ENCODE peak calls at places on chromosome X, in five cellular contexts. One of them, this sample, is unnamed.

GRCh38 chrX:28120076-28120475 is 138.8 kb upstream of the DCAF8L1 start:
- DNase-seq in brain microvascular endothelial cell: no peak
- DNase-seq in tibial artery: no peak
- DNase-seq in gastrocnemius medialis: no peak
- DNase-seq in GM06990: no peak
- DNase-seq in this sample: no peak

GRCh38 chrX:34521563-34521962 is 135.5 kb downstream of the TMEM47 start:
- DNase-seq in brain microvascular endothelial cell: no peak
- DNase-seq in tibial artery: no peak
- DNase-seq in gastrocnemius medialis: no peak
- DNase-seq in GM06990: no peak
- DNase-seq in this sample: no peak

GRCh38 chrX:11890843-11891514 is 132.9 kb downstream of the MSL3 start:
- DNase-seq in brain microvascular endothelial cell: no peak
- DNase-seq in tibial artery: peak
- DNase-seq in gastrocnemius medialis: peak
- DNase-seq in GM06990: no peak
- DNase-seq in this sample: no peak

GRCh38 chrX:148133099-148133725 is 152.1 kb downstream of the FMR1NB start:
- DNase-seq in brain microvascular endothelial cell: no peak
- DNase-seq in tibial artery: no peak
- DNase-seq in gastrocnemius medialis: no peak
- DNase-seq in GM06990: no peak
- DNase-seq in this sample: no peak

GRCh38 chrX:154481911-154482601 is 3.0 kb upstream of the LAGE3 start:
- DNase-seq in brain microvascular endothelial cell: no peak
- DNase-seq in tibial artery: no peak
- DNase-seq in gastrocnemius medialis: no peak
- DNase-seq in GM06990: no peak
- DNase-seq in this sample: peak

GRCh38 chrX:44415639-44416386 is 72.3 kb upstream of the EFHC2 start:
- DNase-seq in brain microvascular endothelial cell: no peak
- DNase-seq in tibial artery: no peak
- DNase-seq in gastrocnemius medialis: no peak
- DNase-seq in GM06990: no peak
- DNase-seq in this sample: no peak

GRCh38 chrX:153494541-153495361 is at the start of gene BGN:
- DNase-seq in brain microvascular endothelial cell: no peak
- DNase-seq in tibial artery: peak
- DNase-seq in gastrocnemius medialis: no peak
- DNase-seq in GM06990: no peak
- DNase-seq in this sample: no peak

GRCh38 chrX:15724911-15725310 is 13.2 kb upstream of the CA5B start:
- DNase-seq in brain microvascular endothelial cell: no peak
- DNase-seq in tibial artery: no peak
- DNase-seq in gastrocnemius medialis: no peak
- DNase-seq in GM06990: no peak
- DNase-seq in this sample: no peak

GRCh38 chrX:135389717-135390116 is 32.0 kb upstream of the SMIM10L2A start:
- DNase-seq in brain microvascular endothelial cell: no peak
- DNase-seq in tibial artery: no peak
- DNase-seq in gastrocnemius medialis: no peak
- DNase-seq in GM06990: no peak
- DNase-seq in this sample: no peak

GRCh38 chrX:14026121-14026520 is 3.6 kb downstream of the GEMIN8 start:
- DNase-seq in brain microvascular endothelial cell: no peak
- DNase-seq in tibial artery: no peak
- DNase-seq in gastrocnemius medialis: no peak
- DNase-seq in GM06990: no peak
- DNase-seq in this sample: no peak

GRCh38 chrX:17359500-17359899 is 15.5 kb upstream of the NHS start:
- DNase-seq in brain microvascular endothelial cell: no peak
- DNase-seq in tibial artery: no peak
- DNase-seq in gastrocnemius medialis: no peak
- DNase-seq in GM06990: no peak
- DNase-seq in this sample: no peak

GRCh38 chrX:57286507-57287251 is at the start of gene FAAH2:
- DNase-seq in brain microvascular endothelial cell: no peak
- DNase-seq in tibial artery: no peak
- DNase-seq in gastrocnemius medialis: no peak
- DNase-seq in GM06990: peak
- DNase-seq in this sample: no peak

GRCh38 chrX:57285001-57285400 is 1.5 kb upstream of the FAAH2 start:
- DNase-seq in brain microvascular endothelial cell: no peak
- DNase-seq in tibial artery: no peak
- DNase-seq in gastrocnemius medialis: no peak
- DNase-seq in GM06990: no peak
- DNase-seq in this sample: no peak

DNA sequence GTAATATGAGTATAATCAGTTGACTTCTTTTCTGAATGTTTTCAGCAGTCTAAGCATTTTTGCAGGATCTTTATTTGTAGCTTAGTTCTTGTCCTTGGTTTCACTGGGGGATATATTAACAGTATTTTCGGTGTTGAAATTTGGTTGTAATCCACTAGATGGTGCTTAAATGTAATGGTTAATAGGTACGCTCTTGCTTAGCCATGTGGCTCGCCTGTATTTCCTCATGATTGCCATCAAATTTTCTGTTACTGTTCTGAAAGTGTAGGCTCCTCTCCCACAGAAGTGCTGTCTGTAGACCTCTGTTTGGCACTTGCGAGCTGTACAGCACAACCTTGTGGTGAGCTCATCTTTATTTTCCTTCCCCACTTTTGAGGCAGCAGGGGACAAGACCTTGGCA is 3.9 kb upstream of the FAAH2 start:
- DNase-seq in brain microvascular endothelial cell: no peak
- DNase-seq in tibial artery: no peak
- DNase-seq in gastrocnemius medialis: no peak
- DNase-seq in GM06990: no peak
- DNase-seq in this sample: no peak
- TF ChIP-seq CTCF in brain microvascular endothelial cell: no peak
- TF ChIP-seq CTCF in tibial artery: no peak
- TF ChIP-seq CTCF in gastrocnemius medialis: no peak
- TF ChIP-seq CTCF in GM06990: no peak
- TF ChIP-seq CTCF in this sample: no peak

DNA sequence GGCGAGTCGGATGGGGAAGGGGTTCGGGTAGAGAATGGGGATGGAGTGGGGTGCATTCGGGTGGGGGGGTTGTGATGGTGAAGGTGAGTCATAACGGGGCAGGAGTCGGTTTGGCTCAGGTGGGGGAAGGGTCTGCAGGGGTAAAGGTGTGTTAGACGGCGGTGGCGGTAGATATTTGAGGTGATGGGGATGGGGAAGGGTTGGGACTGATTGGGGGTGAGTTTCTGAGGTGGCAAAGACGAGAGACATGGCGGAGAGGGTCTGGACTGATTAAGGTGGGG is 738 bp downstream of the SYP start:
- DNase-seq in brain microvascular endothelial cell: no peak
- DNase-seq in tibial artery: no peak
- DNase-seq in gastrocnemius medialis: no peak
- DNase-seq in GM06990: no peak
- DNase-seq in this sample: no peak
- H3K4me3 ChIP-seq in brain microvascular endothelial cell: no peak
- H3K4me3 ChIP-seq in tibial artery: no peak
- H3K4me3 ChIP-seq in gastrocnemius medialis: no peak
- H3K4me3 ChIP-seq in GM06990: no peak
- H3K4me3 ChIP-seq in this sample: peak

GRCh38 chrX:131818297-131818936 is 204.7 kb upstream of the STK26 start:
- DNase-seq in brain microvascular endothelial cell: no peak
- DNase-seq in tibial artery: no peak
- DNase-seq in gastrocnemius medialis: no peak
- DNase-seq in GM06990: no peak
- DNase-seq in this sample: no peak

GRCh38 chrX:131821945-131822622 is 201.0 kb upstream of the STK26 start:
- DNase-seq in brain microvascular endothelial cell: peak
- DNase-seq in tibial artery: no peak
- DNase-seq in gastrocnemius medialis: no peak
- DNase-seq in GM06990: peak
- DNase-seq in this sample: peak

GRCh38 chrX:131812847-131813825 is 210.0 kb upstream of the STK26 start:
- DNase-seq in brain microvascular endothelial cell: peak
- DNase-seq in tibial artery: peak
- DNase-seq in gastrocnemius medialis: no peak
- DNase-seq in GM06990: peak
- DNase-seq in this sample: no peak

DNA sequence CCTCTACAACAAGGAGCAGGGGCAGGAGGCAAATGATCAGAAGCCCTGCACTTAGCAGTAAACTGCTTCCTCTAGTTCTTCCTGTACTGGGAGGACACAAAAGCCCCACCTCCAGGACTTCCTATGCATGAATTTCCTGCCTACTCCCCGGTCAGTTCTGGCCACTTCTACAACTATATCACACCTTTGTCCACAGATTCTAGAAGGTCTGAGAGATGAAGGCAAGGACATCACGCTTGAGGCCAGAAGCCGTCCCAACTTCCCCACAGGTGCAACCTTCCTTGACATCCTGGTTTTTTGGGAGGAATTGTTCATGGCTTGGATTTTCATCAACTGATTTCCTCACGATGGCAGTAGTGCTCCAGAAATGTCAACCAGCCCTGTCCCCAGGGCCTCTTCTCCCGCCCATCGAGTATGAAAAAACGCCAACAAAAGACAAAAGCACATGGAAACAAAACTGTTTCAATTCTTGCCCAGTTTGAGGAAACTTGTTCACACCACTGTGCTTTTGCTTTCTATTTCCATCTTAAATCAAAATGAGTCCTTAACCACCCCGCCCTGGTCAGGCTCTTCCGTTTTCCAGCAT is 206.5 kb upstream of the STK26 start:
- DNase-seq in brain microvascular endothelial cell: peak
- DNase-seq in tibial artery: no peak
- DNase-seq in gastrocnemius medialis: peak
- DNase-seq in GM06990: peak
- DNase-seq in this sample: no peak
- TF ChIP-seq CTCF in brain microvascular endothelial cell: peak
- TF ChIP-seq CTCF in tibial artery: no peak
- TF ChIP-seq CTCF in gastrocnemius medialis: peak
- TF ChIP-seq CTCF in GM06990: peak
- TF ChIP-seq CTCF in this sample: peak

GRCh38 chrX:1935805-1936204 is 320.9 kb downstream of the ASMT start:
- DNase-seq in brain microvascular endothelial cell: no peak
- DNase-seq in tibial artery: no peak
- DNase-seq in gastrocnemius medialis: no peak
- DNase-seq in GM06990: no peak
- DNase-seq in this sample: no peak
- H3K4me3 ChIP-seq in brain microvascular endothelial cell: no peak
- H3K4me3 ChIP-seq in tibial artery: no peak
- H3K4me3 ChIP-seq in gastrocnemius medialis: no peak
- H3K4me3 ChIP-seq in GM06990: no peak
- H3K4me3 ChIP-seq in this sample: no peak

GRCh38 chrX:12967711-12968465 is 7.0 kb upstream of the TMSB4X start:
- DNase-seq in brain microvascular endothelial cell: no peak
- DNase-seq in tibial artery: no peak
- DNase-seq in gastrocnemius medialis: no peak
- DNase-seq in GM06990: no peak
- DNase-seq in this sample: no peak
- TF ChIP-seq CTCF in brain microvascular endothelial cell: no peak
- TF ChIP-seq CTCF in tibial artery: no peak
- TF ChIP-seq CTCF in gastrocnemius medialis: no peak
- TF ChIP-seq CTCF in GM06990: no peak
- TF ChIP-seq CTCF in this sample: no peak

GRCh38 chrX:103536071-103536470 is 16.8 kb upstream of the RAB40A start:
- DNase-seq in brain microvascular endothelial cell: no peak
- DNase-seq in tibial artery: no peak
- DNase-seq in gastrocnemius medialis: no peak
- DNase-seq in GM06990: no peak
- DNase-seq in this sample: no peak

GRCh38 chrX:103535206-103535605 is 15.9 kb upstream of the RAB40A start:
- DNase-seq in brain microvascular endothelial cell: no peak
- DNase-seq in tibial artery: no peak
- DNase-seq in gastrocnemius medialis: no peak
- DNase-seq in GM06990: no peak
- DNase-seq in this sample: no peak

GRCh38 chrX:103530540-103530939 is 11.3 kb upstream of the RAB40A start:
- DNase-seq in brain microvascular endothelial cell: no peak
- DNase-seq in tibial artery: no peak
- DNase-seq in gastrocnemius medialis: no peak
- DNase-seq in GM06990: no peak
- DNase-seq in this sample: no peak

GRCh38 chrX:103531002-103531401 is 11.7 kb upstream of the RAB40A start:
- DNase-seq in brain microvascular endothelial cell: peak
- DNase-seq in tibial artery: no peak
- DNase-seq in gastrocnemius medialis: no peak
- DNase-seq in GM06990: no peak
- DNase-seq in this sample: no peak

DNA sequence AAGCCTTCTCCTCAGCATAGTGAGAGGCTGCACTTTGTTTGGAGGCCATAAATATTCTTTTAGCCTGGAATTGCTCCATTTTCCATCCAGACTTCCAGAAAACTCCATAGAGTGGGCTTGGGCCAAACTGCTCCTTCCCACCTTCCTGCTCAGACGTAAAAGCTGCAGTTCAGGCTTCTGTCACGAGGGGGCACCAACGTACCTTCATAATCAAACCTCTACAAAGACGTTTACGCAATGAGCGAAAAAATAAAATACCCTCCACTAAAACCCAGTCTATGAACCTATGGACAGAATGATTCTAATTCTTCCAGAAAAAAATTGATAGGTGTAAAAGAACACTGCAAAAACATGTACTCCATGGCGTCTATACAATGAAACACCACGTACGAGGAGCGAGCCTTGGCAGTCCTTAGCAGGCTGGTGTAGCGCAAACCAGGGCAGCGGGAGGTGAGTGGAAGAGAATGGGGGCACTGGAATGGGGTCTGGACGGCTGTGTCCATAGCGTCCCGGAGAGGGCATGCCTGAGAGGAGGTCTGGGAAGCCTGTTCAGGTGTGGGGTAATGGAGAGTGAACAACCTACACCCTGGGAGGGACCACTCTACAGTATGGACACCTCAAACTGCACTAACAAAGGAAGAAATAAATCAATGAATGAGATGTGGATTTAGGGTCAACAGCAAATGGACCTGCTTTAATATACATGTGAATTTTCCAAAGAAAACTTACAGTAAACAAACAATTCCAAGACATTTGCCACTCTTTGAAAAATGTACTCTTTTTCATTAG is 14.3 kb upstream of the RAB40A start:
- DNase-seq in brain microvascular endothelial cell: peak
- DNase-seq in tibial artery: peak
- DNase-seq in gastrocnemius medialis: peak
- DNase-seq in GM06990: no peak
- DNase-seq in this sample: peak
- H3K4me3 ChIP-seq in brain microvascular endothelial cell: peak
- H3K4me3 ChIP-seq in tibial artery: peak
- H3K4me3 ChIP-seq in gastrocnemius medialis: peak
- H3K4me3 ChIP-seq in GM06990: no peak
- H3K4me3 ChIP-seq in this sample: peak

GRCh38 chrX:24293412-24293811 is 20.5 kb downstream of the SUPT20HL2 start:
- DNase-seq in brain microvascular endothelial cell: no peak
- DNase-seq in tibial artery: no peak
- DNase-seq in gastrocnemius medialis: no peak
- DNase-seq in GM06990: no peak
- DNase-seq in this sample: no peak

GRCh38 chrX:24292358-24292757 is 21.5 kb downstream of the SUPT20HL2 start:
- DNase-seq in brain microvascular endothelial cell: no peak
- DNase-seq in tibial artery: no peak
- DNase-seq in gastrocnemius medialis: peak
- DNase-seq in GM06990: no peak
- DNase-seq in this sample: no peak

GRCh38 chrX:24298191-24298590 is 15.7 kb downstream of the SUPT20HL2 start:
- DNase-seq in brain microvascular endothelial cell: no peak
- DNase-seq in tibial artery: no peak
- DNase-seq in gastrocnemius medialis: no peak
- DNase-seq in GM06990: no peak
- DNase-seq in this sample: no peak

GRCh38 chrX:24294619-24295018 is 19.2 kb downstream of the SUPT20HL2 start:
- DNase-seq in brain microvascular endothelial cell: peak
- DNase-seq in tibial artery: no peak
- DNase-seq in gastrocnemius medialis: no peak
- DNase-seq in GM06990: no peak
- DNase-seq in this sample: no peak
- TF ChIP-seq CTCF in brain microvascular endothelial cell: peak
- TF ChIP-seq CTCF in tibial artery: no peak
- TF ChIP-seq CTCF in gastrocnemius medialis: no peak
- TF ChIP-seq CTCF in GM06990: peak
- TF ChIP-seq CTCF in this sample: no peak

This sample was measured in coronary artery.